ENCODE peak calls at places on chromosomes 12 and 14, in ten cellular contexts. X is AG09319; O is dermis microvascular lymphatic vessel endothelial cell; Z is upper lobe of left lung; S is T follicular helper cell; G is stimulated activated CD4-positive, alpha-beta T cell treated with anti-CD3 and anti-CD28 coated beads, Interleukin-1b, Interleukin-23, amount 100 ng/mL, for 48 hours; Y is amygdala; I is SW480; R is progenitor cell of endocrine pancreas; E is stimulated activated CD8-positive, alpha-beta memory T cell treated with anti-CD3 and anti-CD28 coated beads, Interleukin-2, amount 100 ng/mL, for 48 hours. T is an unnamed sample.
A peak's percentile ranks its signal among the peaks of the same experiment; 100 is the strongest.

GRCh38 chr14:102824832-102825231 is 47.6 kb downstream of the TRAF3 start:
- DNase-seq in G (no peak), Y (peak; percentile 24), S (no peak), R (no peak), X (no peak), O (peak; percentile 37), E (no peak), I (no peak), Z (no peak), T (no peak)

GRCh38 chr14:75279153-75279738 is 618 bp downstream of the FOS start:
- DNase-seq in O (peak; percentile 52), G (peak; percentile 57), E (no peak), I (peak; percentile 39), X (no peak), Y (peak; percentile 51), R (no peak), Z (peak; percentile 79), S (peak; percentile 41), T (peak; percentile 36)

GRCh38 chr12:129294868-129295267 is 441.6 kb downstream of the GLT1D1 start:
- DNase-seq in Y (no peak), G (no peak), R (no peak), X (no peak), I (no peak), E (no peak), O (no peak), S (no peak), Z (no peak), T (no peak)

GRCh38 chr12:111442301-111443045 is 36.8 kb downstream of the SH2B3 start:
- DNase-seq in G (no peak), S (no peak), E (no peak), I (no peak), R (no peak), O (no peak), Z (peak; percentile 21), X (no peak), Y (no peak), T (no peak)

GRCh38 chr14:73717247-73717646 is 3.1 kb upstream of the PNMA1 start:
- DNase-seq in G (no peak), O (no peak), Y (no peak), Z (no peak), X (no peak), E (no peak), R (no peak), I (no peak), S (no peak), T (no peak)

GRCh38 chr12:128336506-128336905 is 69.5 kb downstream of the TMEM132C start:
- DNase-seq in R (no peak), X (no peak), Y (no peak), S (no peak), Z (no peak), I (no peak), E (no peak), G (no peak), O (no peak), T (no peak)

GRCh38 chr12:82510386-82510785 is 152.1 kb downstream of the METTL25 start:
- DNase-seq in I (no peak), S (no peak), R (no peak), E (no peak), Y (no peak), Z (no peak), G (no peak), O (peak; percentile 45), X (no peak), T (no peak)

GRCh38 chr12:110600254-110600653 is 13.7 kb upstream of the TCTN1 start:
- DNase-seq in Z (no peak), Y (no peak), O (peak; percentile 61), R (no peak), G (no peak), E (no peak), I (peak; percentile 45), S (no peak), X (peak; percentile 27), T (no peak)

GRCh38 chr12:107079172-107080011 is 14.0 kb downstream of the CRY1 start:
- DNase-seq in G (no peak), X (no peak), O (peak; percentile 37), Z (no peak), R (no peak), I (peak; percentile 22), S (no peak), E (no peak), Y (no peak), T (no peak)

GRCh38 chr12:132872073-132872855 is 15.1 kb downstream of the CHFR start:
- DNase-seq in Z (no peak), E (no peak), O (no peak), X (no peak), Y (peak; percentile 18), R (no peak), S (no peak), I (no peak), G (no peak), T (no peak)

GRCh38 chr12:92141585-92142244 is 3.9 kb downstream of the BTG1 start:
- DNase-seq in G (no peak), O (peak; percentile 94), I (no peak), R (no peak), E (no peak), X (no peak), S (peak; percentile 29), Z (no peak), Y (no peak), T (no peak)

GRCh38 chr12:128787827-128788226 is 35.9 kb downstream of the SLC15A4 start:
- DNase-seq in Z (no peak), S (no peak), R (no peak), Y (no peak), G (no peak), X (no peak), I (no peak), E (no peak), O (no peak), T (no peak)

GRCh38 chr12:131219173-131220006 is 265.7 kb downstream of the ADGRD1 start:
- DNase-seq in X (no peak), I (no peak), Y (no peak), R (no peak), S (no peak), E (no peak), Z (no peak), G (no peak), O (no peak), T (no peak)

GRCh38 chr12:56157201-56158028 is 744 bp upstream of the MYL6 start:
- DNase-seq in Y (peak; percentile 48), G (peak; percentile 68), O (peak; percentile 88), R (peak; percentile 69), Z (peak; percentile 78), E (peak; percentile 41), X (peak; percentile 62), S (peak; percentile 41), I (peak; percentile 94), T (peak; percentile 58)

GRCh38 chr12:123571343-123571813 is 13.0 kb upstream of the TMED2 start:
- DNase-seq in S (no peak), O (peak; percentile 30), R (no peak), G (no peak), X (peak; percentile 39), E (no peak), Z (no peak), Y (no peak), I (peak; percentile 43), T (no peak)

GRCh38 chr12:25119020-25119419 is 75.9 kb downstream of the DNAI7 start:
- DNase-seq in I (no peak), S (no peak), Z (no peak), R (no peak), Y (no peak), O (no peak), E (no peak), X (no peak), G (no peak), T (no peak)

GRCh38 chr12:121003650-121004049 is 12.6 kb downstream of the C12orf43 start:
- DNase-seq in I (no peak), X (no peak), R (no peak), Y (no peak), G (no peak), E (no peak), Z (no peak), O (no peak), S (no peak), T (no peak)

GRCh38 chr12:51887476-51888315 is at the start of gene ANKRD33:
- DNase-seq in Y (no peak), X (no peak), E (no peak), G (peak; percentile 24), O (no peak), Z (peak; percentile 51), S (no peak), R (peak; percentile 56), I (no peak), T (no peak)

GRCh38 chr14:104265918-104266642 is 127.7 kb downstream of the KIF26A start:
- DNase-seq in Z (peak; percentile 16), O (no peak), Y (no peak), R (no peak), X (no peak), S (no peak), E (no peak), G (no peak), I (no peak), T (no peak)

GRCh38 chr12:125065021-125065752 is at the start of gene AACS:
- DNase-seq in Z (peak; percentile 75), O (peak; percentile 85), S (peak; percentile 70), G (peak; percentile 69), R (peak; percentile 72), Y (peak; percentile 65), E (peak; percentile 65), I (peak; percentile 65), X (peak; percentile 30), T (peak; percentile 66)

GRCh38 chr12:16389594-16389993 is 42.1 kb downstream of the MGST1 start:
- DNase-seq in Z (peak; percentile 52), R (no peak), O (no peak), G (no peak), I (peak; percentile 76), S (no peak), X (peak; percentile 18), Y (no peak), E (no peak), T (no peak)

GRCh38 chr12:64494998-64495729 is 43.2 kb downstream of the TBK1 start:
- DNase-seq in Z (no peak), Y (no peak), R (no peak), G (no peak), O (no peak), I (no peak), E (no peak), X (no peak), S (no peak), T (no peak)

GRCh38 chr14:90900712-90901111 is 84.5 kb upstream of the TTC7B start:
- DNase-seq in G (no peak), E (no peak), R (no peak), X (no peak), Z (no peak), O (peak; percentile 6), Y (no peak), S (no peak), I (no peak), T (no peak)

GRCh38 chr12:1220127-1221092 is 229.4 kb downstream of the ERC1 start:
- DNase-seq in S (no peak), E (no peak), X (no peak), Z (peak; percentile 48), R (no peak), G (no peak), I (no peak), Y (no peak), O (no peak), T (no peak)

GRCh38 chr12:3446653-3447270 is 44.2 kb upstream of the PRMT8 start:
- DNase-seq in O (no peak), E (no peak), G (no peak), Z (no peak), Y (no peak), S (no peak), R (no peak), X (no peak), I (no peak), T (no peak)

GRCh38 chr12:13374783-13375182 is 178.3 kb downstream of the EMP1 start:
- DNase-seq in R (no peak), O (no peak), I (no peak), X (no peak), Z (no peak), Y (no peak), S (no peak), E (no peak), G (no peak), T (no peak)

GRCh38 chr12:31715283-31715825 is 13.5 kb downstream of the AMN1 start:
- DNase-seq in E (no peak), G (no peak), I (no peak), Y (no peak), R (no peak), S (no peak), X (no peak), Z (no peak), O (no peak), T (no peak)

GRCh38 chr14:26088260-26088659 is 509.6 kb downstream of the NOVA1 start:
- DNase-seq in Y (no peak), R (no peak), G (no peak), I (no peak), E (no peak), O (no peak), X (no peak), Z (no peak), S (no peak), T (no peak)